ENCODE peak calls at places on chromosome 13, in six cellular contexts. One of them, this sample, is unnamed.

GRCh38 chr13:99590519-99591011 is 89.3 kb downstream of the TM9SF2 start:
- DNase-seq in activated T-cell treated with anti-CD3 and anti-CD28 coated beads for 4 hours: no peak
- DNase-seq in brain microvascular endothelial cell: peak
- DNase-seq in AG10803: peak
- DNase-seq in GM12891: no peak
- DNase-seq in ELR: no peak
- DNase-seq in this sample: no peak

GRCh38 chr13:34926513-34926912 is 15.6 kb upstream of the NBEA start:
- DNase-seq in activated T-cell treated with anti-CD3 and anti-CD28 coated beads for 4 hours: no peak
- DNase-seq in brain microvascular endothelial cell: peak
- DNase-seq in AG10803: peak
- DNase-seq in GM12891: no peak
- DNase-seq in ELR: peak
- DNase-seq in this sample: peak

GRCh38 chr13:66940113-66940512 is 290.0 kb downstream of the PCDH9 start:
- DNase-seq in activated T-cell treated with anti-CD3 and anti-CD28 coated beads for 4 hours: no peak
- DNase-seq in brain microvascular endothelial cell: no peak
- DNase-seq in AG10803: no peak
- DNase-seq in GM12891: no peak
- DNase-seq in ELR: peak
- DNase-seq in this sample: no peak

GRCh38 chr13:105804561-105805190 is 730.8 kb downstream of the EFNB2 start:
- DNase-seq in activated T-cell treated with anti-CD3 and anti-CD28 coated beads for 4 hours: no peak
- DNase-seq in brain microvascular endothelial cell: peak
- DNase-seq in AG10803: peak
- DNase-seq in GM12891: no peak
- DNase-seq in ELR: peak
- DNase-seq in this sample: no peak

GRCh38 chr13:26488236-26489028 is 69.1 kb upstream of the WASF3 start:
- DNase-seq in activated T-cell treated with anti-CD3 and anti-CD28 coated beads for 4 hours: no peak
- DNase-seq in brain microvascular endothelial cell: no peak
- DNase-seq in AG10803: no peak
- DNase-seq in GM12891: no peak
- DNase-seq in ELR: no peak
- DNase-seq in this sample: no peak

GRCh38 chr13:24717217-24717616 is 37.0 kb downstream of the ATP12A start:
- DNase-seq in activated T-cell treated with anti-CD3 and anti-CD28 coated beads for 4 hours: no peak
- DNase-seq in brain microvascular endothelial cell: no peak
- DNase-seq in AG10803: no peak
- DNase-seq in GM12891: no peak
- DNase-seq in ELR: no peak
- DNase-seq in this sample: no peak

GRCh38 chr13:99434258-99434788 is 66.9 kb upstream of the TM9SF2 start:
- DNase-seq in activated T-cell treated with anti-CD3 and anti-CD28 coated beads for 4 hours: peak
- DNase-seq in brain microvascular endothelial cell: no peak
- DNase-seq in AG10803: no peak
- DNase-seq in GM12891: no peak
- DNase-seq in ELR: peak
- DNase-seq in this sample: no peak

GRCh38 chr13:110923086-110923485 is 8.2 kb upstream of the ANKRD10 start:
- DNase-seq in activated T-cell treated with anti-CD3 and anti-CD28 coated beads for 4 hours: no peak
- DNase-seq in brain microvascular endothelial cell: no peak
- DNase-seq in AG10803: no peak
- DNase-seq in GM12891: no peak
- DNase-seq in ELR: no peak
- DNase-seq in this sample: no peak

GRCh38 chr13:111893071-111893606 is 173.8 kb upstream of the SOX1 start:
- DNase-seq in activated T-cell treated with anti-CD3 and anti-CD28 coated beads for 4 hours: no peak
- DNase-seq in brain microvascular endothelial cell: peak
- DNase-seq in AG10803: no peak
- DNase-seq in GM12891: no peak
- DNase-seq in ELR: no peak
- DNase-seq in this sample: no peak

GRCh38 chr13:21297452-21297851 is 121.0 kb downstream of the MRPL57 start:
- DNase-seq in activated T-cell treated with anti-CD3 and anti-CD28 coated beads for 4 hours: no peak
- DNase-seq in brain microvascular endothelial cell: no peak
- DNase-seq in AG10803: peak
- DNase-seq in GM12891: no peak
- DNase-seq in ELR: peak
- DNase-seq in this sample: peak

GRCh38 chr13:23639672-23640275 is 69.6 kb downstream of the TNFRSF19 start:
- DNase-seq in activated T-cell treated with anti-CD3 and anti-CD28 coated beads for 4 hours: no peak
- DNase-seq in brain microvascular endothelial cell: no peak
- DNase-seq in AG10803: no peak
- DNase-seq in GM12891: no peak
- DNase-seq in ELR: no peak
- DNase-seq in this sample: no peak

GRCh38 chr13:76398426-76398825 is 487.8 kb downstream of the KCTD12 start:
- DNase-seq in activated T-cell treated with anti-CD3 and anti-CD28 coated beads for 4 hours: no peak
- DNase-seq in brain microvascular endothelial cell: peak
- DNase-seq in AG10803: no peak
- DNase-seq in GM12891: no peak
- DNase-seq in ELR: no peak
- DNase-seq in this sample: no peak

GRCh38 chr13:53200498-53201453 is 172.2 kb downstream of the OLFM4 start:
- DNase-seq in activated T-cell treated with anti-CD3 and anti-CD28 coated beads for 4 hours: no peak
- DNase-seq in brain microvascular endothelial cell: no peak
- DNase-seq in AG10803: peak
- DNase-seq in GM12891: no peak
- DNase-seq in ELR: peak
- DNase-seq in this sample: no peak

GRCh38 chr13:80144493-80144892 is 196.4 kb downstream of the SPRY2 start:
- DNase-seq in activated T-cell treated with anti-CD3 and anti-CD28 coated beads for 4 hours: no peak
- DNase-seq in brain microvascular endothelial cell: no peak
- DNase-seq in AG10803: no peak
- DNase-seq in GM12891: no peak
- DNase-seq in ELR: no peak
- DNase-seq in this sample: no peak

GRCh38 chr13:74133657-74134201 is 475 bp downstream of the KLF12 start:
- DNase-seq in activated T-cell treated with anti-CD3 and anti-CD28 coated beads for 4 hours: peak
- DNase-seq in brain microvascular endothelial cell: peak
- DNase-seq in AG10803: peak
- DNase-seq in GM12891: peak
- DNase-seq in ELR: peak
- DNase-seq in this sample: peak

GRCh38 chr13:110109140-110109783 is 197.7 kb downstream of the COL4A1 start:
- DNase-seq in activated T-cell treated with anti-CD3 and anti-CD28 coated beads for 4 hours: no peak
- DNase-seq in brain microvascular endothelial cell: no peak
- DNase-seq in AG10803: no peak
- DNase-seq in GM12891: no peak
- DNase-seq in ELR: no peak
- DNase-seq in this sample: no peak

GRCh38 chr13:50831510-50831909 is 12.0 kb downstream of the DLEU7 start:
- DNase-seq in activated T-cell treated with anti-CD3 and anti-CD28 coated beads for 4 hours: no peak
- DNase-seq in brain microvascular endothelial cell: no peak
- DNase-seq in AG10803: peak
- DNase-seq in GM12891: no peak
- DNase-seq in ELR: no peak
- DNase-seq in this sample: no peak

This sample was measured in DMS53.